ENCODE peak calls at places on chromosome 1, in five cellular contexts. T, U, P, H and Q are unnamed samples.

GRCh38 chr1:40924767-40925166 is 54.7 kb upstream of the CTPS1 start:
- DNase-seq in H (no peak), P (no peak), U (no peak), T (no peak), Q (no peak)

GRCh38 chr1:44807364-44808062 is 362 bp upstream of the DYNLT4 start:
- DNase-seq in U (peak), P (peak), H (peak), T (peak), Q (peak)

GRCh38 chr1:177471244-177471643 is 300.5 kb downstream of the BRINP2 start:
- DNase-seq in H (no peak), T (no peak), U (no peak), P (no peak), Q (no peak)

GRCh38 chr1:76680676-76681075 is 186.6 kb upstream of the ST6GALNAC5 start:
- DNase-seq in P (no peak), T (no peak), H (no peak), U (no peak), Q (no peak)

GRCh38 chr1:167905182-167905581 is 8.8 kb downstream of the ADCY10 start:
- DNase-seq in U (no peak), T (no peak), P (no peak), H (no peak), Q (no peak)

GRCh38 chr1:25875856-25876692 is 566 bp upstream of the PAQR7 start:
- DNase-seq in H (no peak), P (no peak), U (no peak), T (no peak), Q (no peak)

GRCh38 chr1:201573030-201573429 is 34.1 kb downstream of the NAV1 start:
- DNase-seq in H (no peak), U (no peak), P (no peak), T (no peak), Q (no peak)

GRCh38 chr1:59150537-59151386 is 146.1 kb upstream of the FGGY start:
- DNase-seq in P (peak), H (peak), T (peak), U (peak), Q (peak)

GRCh38 chr1:184190626-184191025 is 139.1 kb downstream of the TSEN15 start:
- DNase-seq in U (no peak), P (no peak), T (no peak), H (no peak), Q (no peak)

GRCh38 chr1:51433269-51433971 is 85.6 kb downstream of the EPS15 start:
- DNase-seq in T (no peak), P (no peak), U (no peak), H (no peak), Q (peak)

GRCh38 chr1:64532646-64533045 is 62.7 kb downstream of the CACHD1 start:
- DNase-seq in T (no peak), H (no peak), P (no peak), U (no peak), Q (no peak)

GRCh38 chr1:193283026-193283425 is 96.6 kb upstream of the B3GALT2 start:
- DNase-seq in H (no peak), P (peak), T (no peak), U (no peak), Q (no peak)

GRCh38 chr1:198734323-198735008 is 95.6 kb downstream of the PTPRC start:
- DNase-seq in T (no peak), H (no peak), U (no peak), P (no peak), Q (peak)

GRCh38 chr1:116763116-116763786 is 9.0 kb downstream of the CD2 start:
- DNase-seq in T (no peak), H (no peak), P (peak), U (no peak), Q (peak)

DNA sequence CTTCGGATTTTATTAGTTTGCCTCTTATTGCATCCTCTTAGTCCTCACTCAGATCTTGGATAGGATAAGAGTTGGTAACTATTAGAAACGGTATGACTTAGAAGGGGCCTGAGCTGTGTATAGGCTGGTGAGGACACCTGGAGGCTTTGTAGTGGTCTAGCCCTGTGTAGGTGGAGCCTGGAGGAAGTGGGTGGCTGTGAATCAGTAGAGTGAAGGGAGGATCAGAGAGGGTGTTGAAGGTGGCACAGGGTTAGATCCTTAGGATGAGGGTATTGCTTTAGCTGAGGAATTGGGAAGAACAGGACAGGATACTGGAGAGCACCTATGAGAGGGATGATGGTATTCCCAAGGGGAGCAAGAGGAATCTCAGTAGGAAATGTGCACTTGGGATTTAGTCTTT is 5.7 kb downstream of the VANGL1 start:
- DNase-seq in T (no peak), H (no peak), P (no peak), U (no peak), Q (peak)
- TF ChIP-seq CTCF in T (no peak), H (no peak), P (no peak), U (no peak), Q (no peak)

GRCh38 chr1:233427907-233428306 is 100.4 kb downstream of the MAP3K21 start:
- DNase-seq in P (no peak), H (no peak), T (no peak), U (no peak), Q (no peak)
- H3K4me3 ChIP-seq in P (no peak), H (no peak), T (no peak), U (no peak), Q (no peak)

DNA sequence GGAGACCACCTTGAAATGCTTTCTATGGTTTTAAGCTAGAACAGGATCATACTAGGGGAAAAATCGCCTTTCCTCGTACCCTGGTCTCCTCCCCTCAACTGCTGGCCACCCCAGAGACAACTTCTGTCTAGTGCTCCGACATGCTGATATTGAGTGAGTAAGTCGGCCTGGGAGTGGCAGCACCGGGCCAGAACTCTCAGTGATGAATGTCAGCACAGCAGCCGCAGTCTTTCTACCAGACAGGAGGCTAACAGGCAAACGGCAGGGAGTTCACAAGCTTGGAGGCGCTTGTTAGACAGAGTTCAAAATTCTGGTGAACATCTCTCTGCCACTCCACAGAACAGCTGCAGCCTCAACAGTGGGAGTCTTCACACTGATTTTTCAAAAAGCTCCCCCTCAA is 716.9 kb downstream of the ADGRL2 start:
- DNase-seq in U (peak), P (peak), T (no peak), H (no peak), Q (peak)
- TF ChIP-seq CTCF in U (peak), P (peak), T (no peak), H (no peak), Q (no peak)

GRCh38 chr1:16349847-16350406 is 2.4 kb downstream of the FBXO42 start:
- DNase-seq in H (no peak), T (no peak), P (no peak), U (no peak), Q (no peak)
- H3K4me3 ChIP-seq in H (no peak), T (no peak), P (no peak), U (peak), Q (no peak)

GRCh38 chr1:50271968-50272578 is 151.2 kb downstream of the DMRTA2 start:
- DNase-seq in H (no peak), P (peak), U (peak), T (peak), Q (peak)
- TF ChIP-seq CTCF in H (peak), P (peak), U (peak), T (peak), Q (peak)